ENCODE peak calls at places on chromosomes 6 and 20, in nine cellular contexts. N is upper lobe of right lung, X is astrocyte, P is bronchial epithelial cell, G is kidney, U is brain microvascular endothelial cell, Y is WERI-Rb-1, E is prostate gland, Z is K562. T is an unnamed sample.

GRCh38 chr6:33850869-33851541 is 47.2 kb upstream of the MLN start:
- DNase-seq in Y (no peak), Z (no peak), X (no peak), U (no peak), P (no peak), N (no peak), E (no peak), G (peak; percentile 34), T (no peak)

GRCh38 chr6:163415176-163415619 is 680 bp downstream of the QKI start:
- DNase-seq in E (no peak), G (peak; percentile 84), P (no peak), N (peak; percentile 70), Y (peak; percentile 27), Z (peak; percentile 40), X (no peak), U (no peak), T (peak; percentile 31)

GRCh38 chr20:56924976-56925695 is 296.0 kb downstream of the TFAP2C start:
- DNase-seq in G (no peak), U (no peak), E (no peak), P (no peak), N (no peak), X (no peak), Y (no peak), Z (no peak), T (peak; percentile 32)

GRCh38 chr6:144284753-144285547 is at the start of gene UTRN:
- DNase-seq in Y (peak; percentile 76), E (peak; percentile 76), X (peak; percentile 77), G (peak; percentile 94), N (peak; percentile 93), Z (peak; percentile 31), U (peak; percentile 77), P (peak; percentile 51), T (peak; percentile 83)

GRCh38 chr6:127516676-127517273 is 2.4 kb downstream of the MTCL3 start:
- DNase-seq in E (no peak), Z (peak; percentile 50), G (no peak), X (peak; percentile 27), P (peak; percentile 64), U (peak; percentile 75), Y (peak; percentile 71), N (peak; percentile 54), T (no peak)

GRCh38 chr6:74182992-74183391 is 487.0 kb downstream of the CD109 start:
- DNase-seq in Z (no peak), P (no peak), E (no peak), Y (no peak), U (no peak), X (no peak), N (peak; percentile 55), G (no peak), T (peak; percentile 36)

GRCh38 chr6:69894578-69895347 is 28.4 kb downstream of the COL19A1 start:
- DNase-seq in Y (no peak), U (peak; percentile 74), Z (no peak), P (peak; percentile 94), X (peak; percentile 40), N (no peak), G (no peak), E (peak; percentile 39), T (no peak)

GRCh38 chr6:53898026-53898795 is 103.4 kb downstream of the LRRC1 start:
- DNase-seq in X (peak; percentile 75), G (no peak), Z (no peak), N (no peak), E (no peak), Y (no peak), U (no peak), P (no peak), T (no peak)

GRCh38 chr6:168311410-168312124 is 8.0 kb downstream of the DACT2 start:
- DNase-seq in U (no peak), P (no peak), E (no peak), Z (no peak), G (no peak), X (no peak), N (no peak), Y (no peak), T (no peak)

GRCh38 chr6:168315626-168316025 is 4.0 kb downstream of the DACT2 start:
- DNase-seq in Z (no peak), E (no peak), P (peak; percentile 27), X (no peak), G (no peak), U (no peak), Y (no peak), N (no peak), T (no peak)

GRCh38 chr6:168313371-168314028 is 6.1 kb downstream of the DACT2 start:
- DNase-seq in Y (no peak), Z (no peak), X (no peak), U (no peak), N (no peak), E (peak; percentile 36), P (no peak), G (no peak), T (no peak)

GRCh38 chr6:168314948-168315347 is 4.6 kb downstream of the DACT2 start:
- DNase-seq in P (peak; percentile 90), X (no peak), Z (no peak), Y (no peak), N (no peak), U (no peak), E (peak; percentile 89), G (no peak), T (peak; percentile 51)

GRCh38 chr6:168314029-168314420 is 5.6 kb downstream of the DACT2 start:
- DNase-seq in U (no peak), Z (no peak), G (no peak), X (no peak), P (no peak), E (no peak), Y (no peak), N (no peak), T (no peak)
- H3K36me3 ChIP-seq in U (no peaks in the 10 kb centered on the region), Z (no peaks in the 10 kb centered on the region), G (no peaks in the 10 kb centered on the region), X (no peaks in the 10 kb centered on the region), P (no peaks in the 10 kb centered on the region), E (no peaks in the 10 kb centered on the region), Y (no peaks in the 10 kb centered on the region), N (no peaks in the 10 kb centered on the region), T (no peaks in the 10 kb centered on the region)

GRCh38 chr20:10432079-10432478 is 1.9 kb downstream of the MKKS start:
- DNase-seq in Y (no peak), X (no peak), N (no peak), Z (no peak), U (no peak), G (no peak), E (no peak), P (no peak), T (no peak)

GRCh38 chr20:10433014-10433622 is 904 bp downstream of the MKKS start:
- DNase-seq in P (no peak), U (no peak), N (no peak), E (no peak), Y (no peak), Z (no peak), X (no peak), G (peak; percentile 71), T (no peak)

GRCh38 chr20:10434832-10435812 is at the start of gene SLX4IP:
- DNase-seq in U (peak; percentile 93), X (peak; percentile 92), Z (peak; percentile 66), E (peak; percentile 96), G (peak; percentile 97), N (peak; percentile 94), P (peak; percentile 93), Y (peak; percentile 96), T (peak; percentile 94)

GRCh38 chr20:10434467-10434831 is 427 bp upstream of the MKKS start:
- DNase-seq in P (peak; percentile 97), Z (peak; percentile 81), G (peak; percentile 96), X (peak; percentile 99), E (peak; percentile 94), Y (peak; percentile 93), U (peak; percentile 98), N (peak; percentile 91), T (peak; percentile 96)

DNA sequence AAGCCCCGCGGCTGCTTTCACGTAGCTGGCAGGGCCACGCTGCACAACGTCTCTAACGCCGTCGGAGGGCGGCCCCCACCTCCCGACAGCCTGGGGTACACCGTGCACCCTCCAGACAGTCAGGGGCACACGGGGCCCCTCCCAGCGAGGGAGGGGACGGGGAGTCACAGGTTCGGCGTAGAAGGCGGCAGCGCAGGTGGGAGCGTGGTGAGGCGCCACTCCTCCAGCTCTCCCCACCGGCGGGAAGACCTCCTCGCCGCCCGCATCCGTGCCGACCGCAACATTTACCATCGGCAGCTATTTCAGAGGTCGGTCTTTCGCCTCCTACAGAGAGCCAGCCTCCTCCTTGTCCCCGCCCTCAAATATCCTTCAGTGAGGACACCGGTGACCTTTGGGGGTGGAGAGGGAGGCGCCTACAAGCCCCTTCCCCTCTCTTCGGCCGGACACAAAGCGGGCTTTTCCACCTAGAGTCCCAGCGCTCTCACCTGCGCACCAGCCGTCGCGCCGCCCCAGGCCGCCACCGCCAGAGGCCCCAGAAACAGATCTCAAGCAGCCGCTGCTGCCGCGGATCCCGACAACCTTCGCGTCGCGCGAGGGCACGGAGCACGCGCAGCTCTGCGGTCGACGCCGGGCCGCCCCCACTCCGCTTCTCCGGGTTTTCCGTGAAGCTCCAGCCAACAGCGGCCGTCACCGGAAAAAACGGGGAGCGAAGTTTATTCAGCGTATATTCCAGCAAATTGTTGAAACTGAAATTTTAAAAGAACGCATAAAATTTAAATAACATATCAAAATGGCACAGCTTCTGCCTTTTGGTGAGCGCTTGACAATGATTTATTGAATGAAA is at the start of gene MKKS:
- DNase-seq in N (peak; percentile 97), X (peak; percentile 89), G (peak; percentile 97), Z (peak; percentile 80), E (peak; percentile 82), P (peak; percentile 71), U (peak; percentile 85), Y (peak; percentile 92), T (peak; percentile 91)
- TF ChIP-seq CTCF in N (no peak), X (no peak), G (no peak), Z (no peak), E (no peak), P (peak; percentile 14), U (no peak), Y (no peak), T (no peak)

GRCh38 chr6:116111552-116112528 is 11.2 kb downstream of the NT5DC1 start:
- DNase-seq in X (no peak), G (no peak), Z (peak; percentile 25), N (no peak), Y (peak; percentile 45), P (peak; percentile 59), E (no peak), U (peak; percentile 65), T (peak; percentile 33)
- H3K36me3 ChIP-seq in X (peaks cover 11% of the 10 kb centered on the region), G (peaks cover 28% of the 10 kb centered on the region), Z (peaks cover 20% of the 10 kb centered on the region), N (peaks cover 76% of the 10 kb centered on the region), Y (peaks cover 16% of the 10 kb centered on the region), P (peaks cover 9% of the 10 kb centered on the region), E (no peaks in the 10 kb centered on the region), U (no peaks in the 10 kb centered on the region), T (no peaks in the 10 kb centered on the region)

GRCh38 chr6:125153541-125154183 is at the start of gene TPD52L1:
- DNase-seq in E (peak; percentile 85), G (peak; percentile 93), X (peak; percentile 62), N (peak; percentile 91), Y (peak; percentile 19), Z (peak; percentile 88), P (peak; percentile 68), U (peak; percentile 39), T (peak; percentile 91)

GRCh38 chr6:125151715-125152114 is 1.9 kb upstream of the TPD52L1 start:
- DNase-seq in X (no peak), E (no peak), Y (no peak), G (no peak), Z (no peak), P (no peak), N (no peak), U (no peak), T (no peak)

GRCh38 chr6:125155344-125155743 is 1.8 kb downstream of the TPD52L1 start:
- DNase-seq in X (no peak), U (no peak), P (no peak), Z (no peak), Y (no peak), E (peak; percentile 7), G (no peak), N (no peak), T (no peak)

GRCh38 chr6:125156496-125156895 is 2.9 kb downstream of the TPD52L1 start:
- DNase-seq in Y (no peak), U (no peak), X (no peak), Z (no peak), G (no peak), P (no peak), N (no peak), E (no peak), T (no peak)

GRCh38 chr6:125154184-125155135 is 887 bp downstream of the TPD52L1 start:
- DNase-seq in Z (peak; percentile 68), Y (no peak), G (peak; percentile 77), P (peak; percentile 60), E (peak; percentile 66), X (peak; percentile 25), U (no peak), N (peak; percentile 78), T (peak; percentile 75)
- TF ChIP-seq CTCF in Z (peak; percentile 73), Y (no peak), G (peak; percentile 12), P (peak; percentile 60), E (peak; percentile 40), X (peak; percentile 26), U (peak; percentile 56), N (peak; percentile 33), T (no peak)